ENCODE peak calls at places on chromosomes 3 and 15, in six cellular contexts. Y, V, A, L, U and R are unnamed samples.

GRCh38 chr3:132662212-132662611 is 2.1 kb downstream of the UBA5 start:
- DNase-seq in Y (no peak), V (no peak), A (no peak), L (no peak), U (no peak), R (no peak)

GRCh38 chr15:99956022-99956775 is 223.0 kb upstream of the LYSMD4 start:
- DNase-seq in Y (no peak), V (no peak), A (no peak), L (no peak), U (peak; percentile 45), R (no peak)

GRCh38 chr3:29240248-29240647 is 40.6 kb upstream of the RBMS3 start:
- DNase-seq in Y (no peak), V (no peak), A (no peak), L (peak; percentile 72), U (no peak), R (no peak)

GRCh38 chr3:182937293-182938051 is 42.9 kb downstream of the DCUN1D1 start:
- DNase-seq in Y (no peak), V (no peak), A (no peak), L (no peak), U (no peak), R (no peak)

GRCh38 chr3:160434071-160434470 is 15.5 kb downstream of the TRIM59 start:
- DNase-seq in Y (no peak), V (no peak), A (no peak), L (no peak), U (no peak), R (no peak)

GRCh38 chr3:155391104-155391503 is 97.6 kb upstream of the STRIT1 start:
- DNase-seq in Y (no peak), V (no peak), A (no peak), L (peak; percentile 56), U (no peak), R (no peak)

GRCh38 chr3:14949126-14949525 is 1.7 kb downstream of the NR2C2 start:
- DNase-seq in Y (no peak), V (no peak), A (no peak), L (peak; percentile 20), U (no peak), R (no peak)

GRCh38 chr3:119352863-119353527 is 58.8 kb downstream of the ARHGAP31 start:
- DNase-seq in Y (no peak), V (no peak), A (no peak), L (peak; percentile 50), U (no peak), R (peak; percentile 37)

GRCh38 chr3:40254898-40255297 is 54.6 kb upstream of the EIF1B start:
- DNase-seq in Y (no peak), V (no peak), A (no peak), L (no peak), U (no peak), R (no peak)